ENCODE peak calls at places on chromosomes 12 and 14, in ten cellular contexts. J is IMR-90; R is tibial nerve; B is heart right ventricle; K is uterus; U is hepatocyte; E is psoas muscle; O is upper lobe of right lung; C is CD8-positive, alpha-beta T cell; F is lung. X is an unnamed sample.

GRCh38 chr14:102592969-102593840 is 756 bp downstream of the RCOR1 start:
- DNase-seq in J (peak), R (peak), B (peak), K (peak), U (peak), E (peak), O (peak), C (peak), F (peak), X (no peak)

GRCh38 chr12:94457331-94457730 is 2.3 kb downstream of the CEP83 start:
- DNase-seq in J (no peak), R (no peak), B (no peak), K (no peak), U (no peak), E (no peak), O (no peak), C (no peak), F (no peak), X (no peak)

GRCh38 chr14:87687338-87687876 is 305.6 kb downstream of the GALC start:
- DNase-seq in J (no peak), R (no peak), B (no peak), K (peak), U (no peak), E (no peak), O (no peak), C (no peak), F (no peak), X (no peak)

GRCh38 chr12:125983094-125983783 is 918.0 kb downstream of the AACS start:
- DNase-seq in J (no peak), R (peak), B (peak), K (peak), U (peak), E (no peak), O (peak), C (no peak), F (no peak), X (no peak)

GRCh38 chr14:100575266-100575995 is 11.8 kb downstream of the BEGAIN start:
- DNase-seq in J (no peak), R (no peak), B (no peak), K (no peak), U (no peak), E (peak), O (no peak), C (no peak), F (no peak), X (no peak)

GRCh38 chr14:94364964-94365363 is 23.4 kb downstream of the SERPINA1 start:
- DNase-seq in J (no peak), R (no peak), B (no peak), K (no peak), U (no peak), E (no peak), O (peak), C (no peak), F (no peak), X (peak)

GRCh38 chr12:75720807-75721206 is 209.4 kb upstream of the KRR1 start:
- DNase-seq in J (no peak), R (no peak), B (no peak), K (no peak), U (no peak), E (no peak), O (no peak), C (no peak), F (no peak), X (no peak)

GRCh38 chr14:73227812-73228781 is 9.2 kb upstream of the PAPLN start:
- DNase-seq in J (peak), R (no peak), B (peak), K (peak), U (peak), E (peak), O (no peak), C (no peak), F (no peak), X (no peak)

GRCh38 chr14:58639842-58640484 is 2.2 kb downstream of the DACT1 start:
- DNase-seq in J (peak), R (no peak), B (no peak), K (no peak), U (peak), E (no peak), O (no peak), C (no peak), F (peak), X (no peak)

GRCh38 chr14:71883094-71883493 is 49.1 kb upstream of the RGS6 start:
- DNase-seq in J (no peak), R (no peak), B (no peak), K (no peak), U (no peak), E (no peak), O (no peak), C (no peak), F (no peak), X (no peak)

GRCh38 chr12:69167648-69168165 is 71.7 kb upstream of the CPSF6 start:
- DNase-seq in J (no peak), R (no peak), B (no peak), K (no peak), U (no peak), E (no peak), O (no peak), C (no peak), F (no peak), X (no peak)

GRCh38 chr12:78865297-78865955 is 852 bp downstream of the SYT1 start:
- DNase-seq in J (no peak), R (no peak), B (no peak), K (no peak), U (no peak), E (no peak), O (no peak), C (no peak), F (no peak), X (no peak)
- H3K4me3 ChIP-seq in J (peak), R (peak), B (no peak), K (peak), U (peak), E (peak), O (peak), C (no peak), F (no peak), X (peak)

GRCh38 chr12:92340003-92340402 is 194.4 kb upstream of the BTG1 start:
- DNase-seq in J (no peak), R (no peak), B (no peak), K (no peak), U (no peak), E (no peak), O (no peak), C (no peak), F (no peak), X (no peak)

GRCh38 chr12:92339198-92339821 is 193.7 kb upstream of the BTG1 start:
- DNase-seq in J (no peak), R (no peak), B (no peak), K (no peak), U (no peak), E (no peak), O (no peak), C (no peak), F (no peak), X (no peak)

GRCh38 chr12:92341333-92341691 is 195.7 kb upstream of the BTG1 start:
- DNase-seq in J (no peak), R (no peak), B (no peak), K (no peak), U (peak), E (no peak), O (no peak), C (no peak), F (no peak), X (no peak)

GRCh38 chr12:92342574-92342973 is 196.9 kb upstream of the BTG1 start:
- DNase-seq in J (no peak), R (no peak), B (no peak), K (no peak), U (no peak), E (no peak), O (no peak), C (no peak), F (no peak), X (no peak)

GRCh38 chr12:92340441-92341332 is 195.0 kb upstream of the BTG1 start:
- DNase-seq in J (no peak), R (no peak), B (no peak), K (no peak), U (no peak), E (no peak), O (no peak), C (no peak), F (no peak), X (no peak)
- H3K27ac ChIP-seq in J (no peak), R (no peak), B (no peak), K (no peak), U (peak), E (no peak), O (no peak), C (no peak), F (no peak), X (no peak)

GRCh38 chr14:74545386-74545785 is 51.8 kb downstream of the ISCA2 start:
- DNase-seq in J (no peak), R (no peak), B (no peak), K (no peak), U (no peak), E (no peak), O (no peak), C (no peak), F (no peak), X (no peak)
- H3K4me3 ChIP-seq in J (no peak), R (no peak), B (no peak), K (no peak), U (no peak), E (no peak), O (no peak), C (no peak), F (no peak), X (no peak)

GRCh38 chr14:63712123-63712522 is 15.7 kb downstream of the SGPP1 start:
- DNase-seq in J (no peak), R (no peak), B (no peak), K (no peak), U (no peak), E (no peak), O (no peak), C (no peak), F (no peak), X (no peak)

GRCh38 chr14:63713058-63713457 is 14.8 kb downstream of the SGPP1 start:
- DNase-seq in J (no peak), R (no peak), B (no peak), K (no peak), U (no peak), E (no peak), O (no peak), C (no peak), F (no peak), X (no peak)

GRCh38 chr14:63713765-63714164 is 14.1 kb downstream of the SGPP1 start:
- DNase-seq in J (peak), R (no peak), B (no peak), K (no peak), U (no peak), E (no peak), O (no peak), C (no peak), F (no peak), X (no peak)

GRCh38 chr14:63707216-63707615 is 20.6 kb downstream of the SGPP1 start:
- DNase-seq in J (no peak), R (no peak), B (no peak), K (no peak), U (no peak), E (no peak), O (no peak), C (no peak), F (no peak), X (no peak)

DNA sequence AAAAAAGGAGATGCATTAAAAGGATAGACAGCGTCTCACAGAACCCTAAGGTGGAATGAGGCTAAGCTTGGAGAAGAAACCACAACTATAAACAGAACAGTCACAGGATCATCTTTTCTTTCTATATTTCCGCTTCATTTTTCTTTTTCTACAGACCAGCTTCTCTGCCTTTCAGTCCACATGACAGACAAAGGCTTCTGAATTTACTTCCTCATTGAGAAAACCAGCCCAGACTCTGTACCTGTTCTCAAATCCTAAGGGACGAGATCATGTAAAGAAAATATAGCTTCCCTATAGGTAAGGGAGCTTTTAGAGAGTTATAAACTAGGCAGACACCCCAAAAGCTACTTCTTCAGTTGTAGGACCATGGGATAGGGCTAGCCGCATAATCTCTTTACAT is 17.4 kb downstream of the SGPP1 start:
- DNase-seq in J (peak), R (no peak), B (no peak), K (no peak), U (no peak), E (no peak), O (no peak), C (no peak), F (no peak), X (no peak)
- H3K27ac ChIP-seq in J (no peak), R (no peak), B (no peak), K (no peak), U (no peak), E (no peak), O (no peak), C (no peak), F (no peak), X (no peak)

GRCh38 chr14:65302571-65303184 is 109.9 kb upstream of the FUT8 start:
- DNase-seq in J (no peak), R (no peak), B (no peak), K (no peak), U (no peak), E (no peak), O (no peak), C (no peak), F (no peak), X (no peak)
- H3K4me3 ChIP-seq in J (no peak), R (no peak), B (no peak), K (no peak), U (no peak), E (no peak), O (no peak), C (no peak), F (no peak), X (no peak)